ENCODE peak calls at places on chromosomes 3 and 15, in nine cellular contexts. W is HCT116, A is small intestine, Q is ovary, U is IMR-90, C is esophagus squamous epithelium, I is psoas muscle, N is stomach, O is colonic mucosa. L is an unnamed sample.

GRCh38 chr15:29681946-29682345 is 140.3 kb downstream of the TJP1 start:
- DNase-seq in W (no peak), A (no peak), Q (no peak), U (no peak), C (no peak), I (no peak), N (no peak), O (no peak), L (no peak)

GRCh38 chr3:106842151-106842550 is 535.1 kb upstream of the CCDC54 start:
- DNase-seq in W (no peak), A (no peak), Q (no peak), U (peak; percentile 19), C (no peak), I (no peak), N (no peak), O (no peak), L (no peak)

GRCh38 chr3:57421336-57421735 is 122.8 kb downstream of the DNAH12 start:
- DNase-seq in W (no peak), A (no peak), Q (no peak), U (no peak), C (no peak), I (no peak), N (no peak), O (no peak), L (no peak)

GRCh38 chr15:56918907-56919707 is 663 bp downstream of the TCF12 start:
- DNase-seq in W (no peak), A (peak; percentile 46), Q (peak; percentile 55), U (peak; percentile 73), C (no peak), I (peak; percentile 71), N (peak; percentile 53), O (peak; percentile 57), L (no peak)

GRCh38 chr15:64695571-64695992 is 79.8 kb downstream of the RBPMS2 start:
- DNase-seq in W (no peak), A (no peak), Q (no peak), U (no peak), C (no peak), I (no peak), N (no peak), O (peak; percentile 36), L (no peak)

GRCh38 chr3:33578325-33579180 is 138.3 kb upstream of the UBP1 start:
- DNase-seq in W (no peak), A (peak; percentile 11), Q (no peak), U (peak; percentile 35), C (no peak), I (no peak), N (no peak), O (no peak), L (no peak)

GRCh38 chr15:69081310-69082004 is 67.0 kb downstream of the NOX5 start:
- DNase-seq in W (no peak), A (no peak), Q (no peak), U (peak; percentile 40), C (no peak), I (peak; percentile 74), N (no peak), O (no peak), L (no peak)

GRCh38 chr3:151315846-151316245 is 774 bp downstream of the GPR87 start:
- DNase-seq in W (no peak), A (no peak), Q (no peak), U (no peak), C (no peak), I (no peak), N (no peak), O (no peak), L (no peak)

GRCh38 chr15:33022629-33023028 is 171.9 kb downstream of the FMN1 start:
- DNase-seq in W (no peak), A (no peak), Q (no peak), U (peak; percentile 70), C (no peak), I (peak; percentile 82), N (peak; percentile 73), O (peak; percentile 37), L (no peak)

GRCh38 chr3:126983276-126983652 is 349 bp downstream of the PLXNA1 start:
- DNase-seq in W (no peak), A (no peak), Q (no peak), U (no peak), C (no peak), I (no peak), N (no peak), O (no peak), L (no peak)

GRCh38 chr3:39665441-39665840 is 144.0 kb upstream of the MYRIP start:
- DNase-seq in W (no peak), A (no peak), Q (no peak), U (no peak), C (no peak), I (no peak), N (no peak), O (no peak), L (no peak)

GRCh38 chr3:13200951-13201350 is 127.7 kb upstream of the IQSEC1 start:
- DNase-seq in W (no peak), A (no peak), Q (no peak), U (no peak), C (no peak), I (no peak), N (no peak), O (no peak), L (no peak)

DNA sequence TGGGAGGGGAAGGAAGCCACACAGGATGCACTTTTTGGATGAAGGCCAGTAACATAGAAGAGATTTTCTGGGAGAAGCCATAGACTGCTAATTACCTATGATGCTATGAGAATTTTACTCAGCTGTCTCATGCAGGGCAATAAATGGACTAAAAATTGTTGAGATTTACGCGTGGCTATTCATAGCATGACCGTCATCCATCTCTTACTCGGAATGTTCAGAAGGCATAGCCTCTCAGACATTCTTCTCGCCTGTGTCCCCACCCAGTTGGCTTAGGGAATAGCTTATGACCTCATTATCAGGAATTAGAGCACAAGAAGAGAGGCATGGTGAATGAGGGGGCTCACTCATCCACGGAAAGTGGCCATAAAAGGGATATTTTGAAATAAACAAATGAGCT is 107.9 kb upstream of the ATP10A start:
- DNase-seq in W (no peak), A (no peak), Q (no peak), U (peak; percentile 1), C (no peak), I (no peak), N (no peak), O (no peak), L (no peak)
- H3K27ac ChIP-seq in W (no peak overlapping the region), A (no peak overlapping the region), Q (no peak overlapping the region), U (no peak overlapping the region), C (no peak overlapping the region), I (no peak overlapping the region), N (no peak overlapping the region), O (no peak overlapping the region), L (no peak overlapping the region)

DNA sequence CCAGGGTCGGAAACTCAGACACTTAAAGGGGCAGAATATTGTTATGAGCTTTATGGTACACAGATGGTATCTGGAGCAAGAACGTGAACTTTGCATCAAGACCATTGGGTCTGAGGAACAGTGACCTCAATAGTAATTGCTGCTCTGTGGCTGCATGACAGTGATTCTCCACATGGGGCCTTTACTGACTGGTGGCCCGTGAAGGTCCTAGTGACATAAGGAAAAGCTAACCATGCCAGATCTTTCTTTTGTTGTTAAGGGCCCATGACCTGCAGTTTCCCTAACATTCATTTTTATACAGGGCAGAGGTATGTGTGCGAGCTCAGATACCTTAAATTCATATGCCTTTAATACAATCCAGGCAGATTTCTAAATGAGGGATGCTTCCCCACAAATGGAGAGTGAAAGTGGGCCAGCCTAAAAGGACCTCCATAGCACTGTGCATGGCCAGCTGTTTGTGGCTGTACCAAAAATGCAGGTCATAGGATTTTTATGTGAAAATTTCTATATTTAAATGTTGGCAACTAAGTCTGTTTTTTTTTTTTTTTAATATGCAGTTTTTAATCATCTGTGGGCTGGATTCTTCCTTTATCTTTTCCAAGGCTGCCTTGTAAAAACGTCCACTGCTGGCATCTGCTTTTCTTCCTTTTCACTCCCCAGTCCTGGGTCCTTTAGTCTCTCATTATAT is 188.1 kb upstream of the IL12A start:
- DNase-seq in W (no peak), A (no peak), Q (no peak), U (no peak), C (no peak), I (no peak), N (no peak), O (no peak), L (no peak)
- H3K27ac ChIP-seq in W (no peak overlapping the region), A (no peak overlapping the region), Q (no peak overlapping the region), U (no peak overlapping the region), C (peak overlapping the region; percentile 16), I (no peak overlapping the region), N (peak overlapping the region; percentile 79), O (no peak overlapping the region), L (no peak overlapping the region)

DNA sequence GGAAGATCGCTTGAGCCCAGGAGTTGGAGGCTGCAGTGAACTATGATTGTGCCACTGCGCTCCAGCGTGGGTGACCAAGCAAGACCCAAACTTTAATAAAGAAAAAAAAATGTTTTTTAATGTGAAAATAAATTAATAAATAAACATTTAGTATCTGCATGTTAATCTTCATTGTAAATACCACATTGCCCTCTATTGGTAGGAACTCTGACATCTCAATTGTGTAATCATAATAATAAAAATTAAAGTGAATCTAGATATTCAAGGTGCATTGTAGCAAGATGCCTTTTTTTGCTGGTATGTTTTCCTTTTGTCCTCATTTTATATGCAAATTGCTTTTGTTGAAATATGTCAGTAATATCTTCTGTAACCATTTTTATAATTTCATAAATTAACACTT is 95.0 kb upstream of the LIMD1 start:
- DNase-seq in W (peak; percentile 19), A (peak; percentile 29), Q (no peak), U (peak; percentile 66), C (no peak), I (no peak), N (no peak), O (no peak), L (no peak)
- H3K27ac ChIP-seq in W (no peak overlapping the region), A (no peak overlapping the region), Q (no peak overlapping the region), U (no peak overlapping the region), C (no peak overlapping the region), I (no peak overlapping the region), N (no peak overlapping the region), O (no peak overlapping the region), L (no peak overlapping the region)

GRCh38 chr15:90419738-90420487 is 31.9 kb downstream of the IQGAP1 start:
- DNase-seq in W (no peak), A (no peak), Q (no peak), U (peak; percentile 92), C (no peak), I (no peak), N (no peak), O (no peak), L (peak; percentile 37)

GRCh38 chr15:90420488-90420850 is 32.4 kb downstream of the IQGAP1 start:
- DNase-seq in W (no peak), A (no peak), Q (no peak), U (no peak), C (no peak), I (no peak), N (no peak), O (no peak), L (no peak)

GRCh38 chr15:90418627-90419026 is 30.6 kb downstream of the IQGAP1 start:
- DNase-seq in W (no peak), A (no peak), Q (no peak), U (no peak), C (no peak), I (no peak), N (no peak), O (no peak), L (no peak)

GRCh38 chr15:90421527-90421926 is 33.5 kb downstream of the IQGAP1 start:
- DNase-seq in W (no peak), A (no peak), Q (no peak), U (peak; percentile 33), C (no peak), I (no peak), N (no peak), O (no peak), L (no peak)

DNA sequence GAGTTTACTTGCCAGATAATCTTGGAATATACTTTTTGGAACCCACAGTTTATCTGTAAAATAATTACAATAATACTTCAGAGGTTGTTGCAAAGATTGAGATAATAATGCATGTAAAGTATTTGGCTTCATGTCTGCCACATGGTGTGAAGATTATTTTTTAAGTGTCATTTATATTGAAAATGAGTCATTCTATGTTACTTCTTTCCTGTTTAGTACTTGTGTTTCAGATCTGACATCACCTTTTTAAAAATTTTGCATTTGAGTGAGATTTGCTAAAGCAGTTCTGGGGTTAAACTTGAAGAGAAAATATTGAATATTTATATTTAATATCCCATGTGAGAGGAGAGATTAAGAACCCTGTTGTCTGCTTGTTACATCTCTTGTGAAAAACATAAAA is 31.2 kb downstream of the IQGAP1 start:
- DNase-seq in W (no peak), A (no peak), Q (no peak), U (no peak), C (no peak), I (no peak), N (no peak), O (no peak), L (no peak)
- H3K27ac ChIP-seq in W (peak overlapping the region; percentile 77), A (no peak overlapping the region), Q (no peak overlapping the region), U (no peak overlapping the region), C (no peak overlapping the region), I (peak overlapping the region; percentile 87), N (peak overlapping the region; percentile 72), O (peak overlapping the region; percentile 7), L (no peak overlapping the region)